ENCODE peak calls at places on chromosome 18, in ten cellular contexts. Q is effector CD4-positive, alpha-beta T cell; B is aorta; P is NCI-H510A; O is activated CD4-positive, alpha-beta memory T cell treated with anti-CD3 and anti-CD28 coated beads, Interleukin-2, amount 10 ng/mL, durations not matched to agents 7 days and 5 days; Z is kidney glomerular epithelial cell; F is IMR-90; N is lung; R is NCI-H1436; K is ACHN. T is an unnamed sample.
A peak's percentile ranks its signal among the peaks of the same experiment; 100 is the strongest.

GRCh38 chr18:7784171-7784570 is 217.1 kb downstream of the PTPRM start:
- DNase-seq in Q (no peak), B (no peak), P (peak; percentile 35), O (no peak), Z (no peak), F (no peak), N (no peak), R (no peak), K (peak; percentile 2), T (no peak)

GRCh38 chr18:47888156-47888555 is 42.3 kb downstream of the SMAD2 start:
- DNase-seq in Q (no peak), B (no peak), P (no peak), O (no peak), Z (no peak), F (no peak), N (no peak), R (no peak), K (no peak), T (no peak)

GRCh38 chr18:58766164-58766563 is 94.9 kb downstream of the MALT1 start:
- DNase-seq in Q (no peak), B (no peak), P (no peak), O (no peak), Z (no peak), F (no peak), N (no peak), R (no peak), K (no peak), T (no peak)

GRCh38 chr18:42113529-42114191 is 158.6 kb downstream of the PIK3C3 start:
- DNase-seq in Q (no peak), B (no peak), P (no peak), O (no peak), Z (peak; percentile 33), F (peak; percentile 39), N (no peak), R (no peak), K (peak; percentile 1), T (no peak)

GRCh38 chr18:34773378-34773777 is 63.3 kb downstream of the DTNA start:
- DNase-seq in Q (no peak), B (no peak), P (no peak), O (no peak), Z (no peak), F (peak; percentile 52), N (no peak), R (no peak), K (no peak), T (no peak)

GRCh38 chr18:46310258-46310657 is 206.1 kb downstream of the HAUS1 start:
- DNase-seq in Q (no peak), B (no peak), P (no peak), O (no peak), Z (no peak), F (no peak), N (peak; percentile 43), R (peak; percentile 39), K (no peak), T (no peak)

GRCh38 chr18:76657428-76657827 is 162.4 kb upstream of the ZNF516 start:
- DNase-seq in Q (no peak), B (no peak), P (no peak), O (no peak), Z (no peak), F (no peak), N (no peak), R (no peak), K (no peak), T (no peak)

GRCh38 chr18:26442139-26442538 is 106.2 kb downstream of the KCTD1 start:
- DNase-seq in Q (no peak), B (no peak), P (no peak), O (no peak), Z (no peak), F (no peak), N (no peak), R (no peak), K (no peak), T (no peak)

GRCh38 chr18:36769611-36770314 is 59.0 kb downstream of the TPGS2 start:
- DNase-seq in Q (no peak), B (no peak), P (no peak), O (peak; percentile 26), Z (no peak), F (no peak), N (no peak), R (no peak), K (peak; percentile 21), T (no peak)

GRCh38 chr18:75161629-75162028 is 47.3 kb downstream of the PTGR3 start:
- DNase-seq in Q (no peak), B (no peak), P (peak; percentile 15), O (no peak), Z (no peak), F (no peak), N (no peak), R (peak; percentile 49), K (peak; percentile 76), T (no peak)

GRCh38 chr18:36786686-36787085 is 42.1 kb downstream of the TPGS2 start:
- DNase-seq in Q (no peak), B (peak; percentile 77), P (no peak), O (no peak), Z (peak; percentile 43), F (peak; percentile 71), N (peak; percentile 59), R (no peak), K (peak; percentile 53), T (no peak)

GRCh38 chr18:39702888-39703287 is 2137.3 kb upstream of the CELF4 start:
- DNase-seq in Q (no peak), B (no peak), P (no peak), O (no peak), Z (no peak), F (no peak), N (no peak), R (no peak), K (no peak), T (no peak)

GRCh38 chr18:50870138-50870845 is 8.6 kb upstream of the ME2 start:
- DNase-seq in Q (no peak), B (no peak), P (no peak), O (no peak), Z (peak; percentile 34), F (peak; percentile 73), N (peak; percentile 68), R (no peak), K (peak; percentile 67), T (no peak)

GRCh38 chr18:33960393-33960792 is 264.3 kb downstream of the NOL4 start:
- DNase-seq in Q (no peak), B (no peak), P (peak; percentile 17), O (no peak), Z (no peak), F (no peak), N (no peak), R (peak; percentile 83), K (no peak), T (no peak)

T was measured in NCI-H1417 treated with DMSO at 0.1 percent for 48 hours.